ENCODE peak calls at places on chromosomes 4 and X, in six cellular contexts. X is upper lobe of left lung, G is HepG2, F is K562, Q is A549, D is GM12878. P is an unnamed sample.
A peak's percentile ranks its signal among the peaks of the same experiment; 100 is the strongest.

GRCh38 chr4:81606796-81607550 is 135.3 kb upstream of the RASGEF1B start:
- ATAC-seq in X (peak; percentile 65), G (no peak), F (peak; percentile 35), Q (no peak), D (no peak), P (peak; percentile 57)

GRCh38 chr4:48620093-48620492 is 130.0 kb downstream of the ZAR1 start:
- ATAC-seq in X (no peak), G (no peak), F (no peak), Q (no peak), D (no peak), P (no peak)

GRCh38 chr4:111631157-111631999 is 513.9 kb upstream of the FAM241A start:
- ATAC-seq in X (no peak), G (no peak), F (no peak), Q (peak; percentile 78), D (peak; percentile 69), P (no peak)

GRCh38 chr4:82293304-82293703 is 80.5 kb downstream of the HNRNPD start:
- ATAC-seq in X (no peak), G (no peak), F (no peak), Q (no peak), D (peak; percentile 93), P (no peak)

GRCh38 chr4:120399846-120400245 is 333.2 kb upstream of the MAD2L1 start:
- ATAC-seq in X (no peak), G (no peak), F (no peak), Q (no peak), D (no peak), P (no peak)

GRCh38 chr4:86967061-86967460 is 32.2 kb downstream of the AFF1 start:
- ATAC-seq in X (no peak), G (no peak), F (peak; percentile 15), Q (no peak), D (peak; percentile 11), P (no peak)

GRCh38 chr4:119478446-119479179 is 150.0 kb downstream of the PDE5A start:
- ATAC-seq in X (no peak), G (peak; percentile 90), F (no peak), Q (peak; percentile 61), D (no peak), P (no peak)

GRCh38 chr4:54744487-54744886 is 86.7 kb downstream of the KIT start:
- ATAC-seq in X (no peak), G (no peak), F (no peak), Q (no peak), D (no peak), P (no peak)

GRCh38 chr4:16197842-16198241 is 28.4 kb downstream of the TAPT1 start:
- ATAC-seq in X (no peak), G (no peak), F (no peak), Q (no peak), D (no peak), P (no peak)

GRCh38 chr4:21134994-21135393 is 434.7 kb downstream of the PACRGL start:
- ATAC-seq in X (no peak), G (no peak), F (no peak), Q (no peak), D (peak; percentile 22), P (peak; percentile 31)

GRCh38 chr4:124060261-124060918 is 652.1 kb downstream of the ANKRD50 start:
- ATAC-seq in X (peak; percentile 87), G (no peak), F (no peak), Q (no peak), D (peak; percentile 70), P (peak; percentile 96)

GRCh38 chr4:161249779-161250440 is 913.9 kb downstream of the FSTL5 start:
- ATAC-seq in X (no peak), G (no peak), F (no peak), Q (no peak), D (no peak), P (no peak)

GRCh38 chr4:8136529-8136928 is 22.1 kb downstream of the ABLIM2 start:
- ATAC-seq in X (peak; percentile 8), G (no peak), F (no peak), Q (no peak), D (no peak), P (no peak)

GRCh38 chr4:39542633-39543393 is 15.6 kb upstream of the UGDH start:
- ATAC-seq in X (no peak), G (peak; percentile 26), F (no peak), Q (peak; percentile 49), D (no peak), P (no peak)

GRCh38 chr4:10639100-10639499 is 45.5 kb downstream of the CLNK start:
- ATAC-seq in X (no peak), G (no peak), F (no peak), Q (no peak), D (no peak), P (no peak)

GRCh38 chrX:113929004-113929403 is 654.9 kb upstream of the HTR2C start:
- ATAC-seq in X (peak; percentile 75), G (peak; percentile 94), F (peak; percentile 86), Q (peak; percentile 94), D (peak; percentile 87), P (no peak)

GRCh38 chr4:140367738-140368137 is 5.7 kb upstream of the SCOC start:
- ATAC-seq in X (no peak), G (no peak), F (no peak), Q (no peak), D (no peak), P (no peak)

GRCh38 chrX:150849996-150850720 is 48.3 kb downstream of the CD99L2 start:
- ATAC-seq in X (no peak), G (no peak), F (no peak), Q (no peak), D (no peak), P (no peak)

GRCh38 chr4:141871086-141871485 is 234.7 kb downstream of the IL15 start:
- ATAC-seq in X (no peak), G (no peak), F (no peak), Q (no peak), D (no peak), P (no peak)

GRCh38 chr4:142202404-142203332 is 566.3 kb downstream of the IL15 start:
- ATAC-seq in X (no peak), G (no peak), F (no peak), Q (no peak), D (peak; percentile 79), P (no peak)

GRCh38 chr4:10179957-10180602 is 63.5 kb upstream of the WDR1 start:
- ATAC-seq in X (no peak), G (no peak), F (no peak), Q (no peak), D (no peak), P (no peak)

GRCh38 chr4:15805583-15806517 is 27.7 kb downstream of the CD38 start:
- ATAC-seq in X (peak; percentile 74), G (peak; percentile 81), F (peak; percentile 89), Q (peak; percentile 89), D (peak; percentile 76), P (peak; percentile 53)

GRCh38 chr4:32106767-32107166 is 1386.6 kb downstream of the PCDH7 start:
- ATAC-seq in X (no peak), G (no peak), F (no peak), Q (no peak), D (no peak), P (no peak)

GRCh38 chr4:164467493-164467892 is 286.4 kb upstream of the SMIM31 start:
- ATAC-seq in X (no peak), G (no peak), F (no peak), Q (no peak), D (no peak), P (no peak)

GRCh38 chr4:61556277-61556676 is 356.2 kb downstream of the ADGRL3 start:
- ATAC-seq in X (no peak), G (peak; percentile 98), F (no peak), Q (peak; percentile 55), D (no peak), P (no peak)

GRCh38 chr4:122658818-122659295 is 38.0 kb upstream of the IL21 start:
- ATAC-seq in X (no peak), G (no peak), F (no peak), Q (no peak), D (peak; percentile 95), P (no peak)

DNA sequence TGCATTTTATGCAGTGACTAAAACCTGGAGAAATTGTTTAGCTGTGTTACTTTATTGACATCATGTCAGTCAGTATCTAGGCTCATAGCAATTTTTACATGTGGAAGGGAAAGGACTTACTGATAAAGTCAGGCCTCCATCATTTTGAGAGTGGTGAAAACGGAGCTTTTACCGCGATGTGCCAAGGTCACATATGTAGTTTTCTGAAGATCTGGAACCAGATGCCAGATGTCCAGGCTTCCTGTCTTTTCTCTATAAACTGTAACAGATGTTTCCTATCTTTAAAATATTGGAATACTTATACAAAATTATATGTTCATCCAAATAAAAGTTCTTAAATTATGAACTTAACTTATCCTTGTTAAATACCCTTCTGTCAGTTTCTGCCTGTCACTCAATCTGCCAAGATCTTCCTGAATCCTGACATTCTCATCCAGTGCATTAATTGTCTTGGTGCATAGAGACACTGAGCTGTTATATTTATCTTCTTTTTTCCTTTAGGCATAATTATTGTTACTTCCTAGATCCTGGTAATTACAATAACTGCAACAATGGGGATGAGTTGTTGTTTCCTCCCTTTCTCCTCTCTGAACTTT is 1646.2 kb upstream of the TENM3 start:
- ATAC-seq in X (no peak), G (no peak), F (no peak), Q (no peak), D (no peak), P (no peak)
- TF ChIP-seq EP300 in X (no peak), G (no peak), F (no peak), Q (no peak), D (no peak), P (no peak)

GRCh38 chr4:6889736-6890324 is 19.8 kb upstream of the TBC1D14 start:
- ATAC-seq in X (no peak), G (no peak), F (no peak), Q (no peak), D (no peak), P (no peak)

GRCh38 chr4:6887591-6888371 is 21.8 kb upstream of the TBC1D14 start:
- ATAC-seq in X (no peak), G (no peak), F (peak; percentile 63), Q (no peak), D (no peak), P (peak; percentile 20)

GRCh38 chr4:6890358-6890757 is 19.3 kb upstream of the TBC1D14 start:
- ATAC-seq in X (no peak), G (no peak), F (no peak), Q (no peak), D (no peak), P (no peak)

GRCh38 chr4:6888506-6889071 is 21.0 kb upstream of the TBC1D14 start:
- ATAC-seq in X (no peak), G (no peak), F (no peak), Q (no peak), D (no peak), P (no peak)

GRCh38 chr4:6889101-6889735 is 20.4 kb upstream of the TBC1D14 start:
- ATAC-seq in X (no peak), G (no peak), F (no peak), Q (no peak), D (no peak), P (no peak)
- H3K4me1 ChIP-seq in X (peaks cover 37% of the 10 kb centered on the region), G (peaks cover 30% of the 10 kb centered on the region), F (peaks cover 53% of the 10 kb centered on the region), Q (peaks cover 42% of the 10 kb centered on the region), D (peaks cover 11% of the 10 kb centered on the region), P (peaks cover 13% of the 10 kb centered on the region)

GRCh38 chrX:40530471-40530870 is 50.3 kb upstream of the ATP6AP2 start:
- ATAC-seq in X (no peak), G (peak; percentile 66), F (no peak), Q (no peak), D (no peak), P (no peak)
- H3K27ac ChIP-seq in X (no peak overlapping the region), G (no peak overlapping the region), F (no peak overlapping the region), Q (no peak overlapping the region), D (no peak overlapping the region), P (no peak overlapping the region)

DNA sequence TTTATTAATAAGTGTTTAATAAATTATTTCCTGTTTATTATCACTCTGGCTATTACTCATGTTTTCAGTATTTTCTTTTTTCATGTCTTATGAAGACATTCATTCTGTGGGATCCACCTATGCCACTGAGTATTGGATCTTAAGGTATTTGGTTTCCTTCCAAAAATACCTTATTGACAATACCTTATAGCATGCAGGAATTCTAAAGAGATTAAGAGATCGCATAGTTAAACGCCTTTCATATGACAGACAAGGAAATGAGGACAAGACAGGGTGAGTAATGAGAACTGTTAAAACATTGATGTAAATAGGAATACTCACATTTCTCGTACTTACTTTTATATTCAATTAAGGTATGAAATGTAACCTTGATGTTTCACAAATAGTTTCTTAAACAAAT is 38.2 kb upstream of the TMPRSS11B start:
- ATAC-seq in X (no peak), G (no peak), F (no peak), Q (no peak), D (no peak), P (no peak)
- TF ChIP-seq EP300 in X (no peak), G (no peak), F (no peak), Q (no peak), D (no peak), P (no peak)